ENCODE peak calls at places on chromosomes 5 and 9, in nine cellular contexts. R, O, W, I, X, U, N, C and L are unnamed samples.

GRCh38 chr5:109997191-109997590 is 307.5 kb downstream of the MAN2A1 start:
- DNase-seq in R (no peak), O (no peak), W (no peak), I (no peak), X (no peak), U (no peak), N (no peak), C (peak; percentile 76), L (no peak)

GRCh38 chr9:8730618-8731017 is 931.0 kb upstream of the DMAC1 start:
- DNase-seq in R (no peak), O (no peak), W (no peak), I (no peak), X (no peak), U (no peak), N (no peak), C (no peak), L (no peak)

GRCh38 chr5:80411589-80412219 is 3.8 kb downstream of the ZFYVE16 start:
- DNase-seq in R (no peak), O (no peak), W (no peak), I (no peak), X (no peak), U (no peak), N (no peak), C (no peak), L (no peak)

GRCh38 chr9:104256031-104256709 is 162.1 kb downstream of the SMC2 start:
- DNase-seq in R (no peak), O (no peak), W (no peak), I (no peak), X (peak; percentile 3), U (no peak), N (no peak), C (no peak), L (no peak)

GRCh38 chr5:77428526-77428925 is 63.6 kb downstream of the WDR41 start:
- DNase-seq in R (no peak), O (no peak), W (no peak), I (no peak), X (no peak), U (no peak), N (no peak), C (no peak), L (no peak)

GRCh38 chr5:54162184-54162583 is 148.2 kb downstream of the ARL15 start:
- DNase-seq in R (no peak), O (no peak), W (no peak), I (no peak), X (no peak), U (no peak), N (no peak), C (no peak), L (no peak)

GRCh38 chr9:9177081-9177480 is 1377.5 kb upstream of the DMAC1 start:
- DNase-seq in R (no peak), O (no peak), W (no peak), I (no peak), X (no peak), U (no peak), N (no peak), C (no peak), L (no peak)

GRCh38 chr9:112752334-112753110 is 2.0 kb downstream of the SNX30 start:
- DNase-seq in R (no peak), O (no peak), W (no peak), I (no peak), X (no peak), U (no peak), N (no peak), C (no peak), L (no peak)

GRCh38 chr9:2343756-2344155 is 277.8 kb upstream of the VLDLR start:
- DNase-seq in R (no peak), O (no peak), W (no peak), I (no peak), X (no peak), U (no peak), N (no peak), C (no peak), L (no peak)

GRCh38 chr5:55037046-55037771 is 13.2 kb downstream of the GZMK start:
- DNase-seq in R (no peak), O (peak; percentile 59), W (peak; percentile 10), I (no peak), X (peak; percentile 15), U (peak; percentile 92), N (no peak), C (no peak), L (no peak)

GRCh38 chr5:171586436-171586835 is 167.0 kb downstream of the FGF18 start:
- DNase-seq in R (no peak), O (no peak), W (no peak), I (no peak), X (no peak), U (no peak), N (no peak), C (no peak), L (no peak)

GRCh38 chr9:130854086-130854485 is 19.0 kb downstream of the ABL1 start:
- DNase-seq in R (no peak), O (no peak), W (no peak), I (no peak), X (no peak), U (no peak), N (no peak), C (no peak), L (no peak)

GRCh38 chr5:163687421-163687820 is 182.0 kb downstream of the MAT2B start:
- DNase-seq in R (no peak), O (no peak), W (no peak), I (no peak), X (no peak), U (no peak), N (no peak), C (no peak), L (no peak)

GRCh38 chr9:121692606-121693505 is 41.4 kb downstream of the DAB2IP start:
- DNase-seq in R (no peak), O (peak; percentile 66), W (no peak), I (peak; percentile 75), X (peak; percentile 60), U (no peak), N (no peak), C (no peak), L (peak; percentile 47)

GRCh38 chr5:177498013-177498847 is 826 bp upstream of the PDLIM7 start:
- DNase-seq in R (no peak), O (peak; percentile 84), W (no peak), I (peak; percentile 59), X (no peak), U (no peak), N (peak; percentile 44), C (no peak), L (no peak)

GRCh38 chr9:106797299-106797698 is 65.7 kb upstream of the ZNF462 start:
- DNase-seq in R (no peak), O (no peak), W (no peak), I (no peak), X (peak; percentile 22), U (no peak), N (no peak), C (peak; percentile 89), L (no peak)

GRCh38 chr9:92657296-92658094 is 12.4 kb downstream of the IPPK start:
- DNase-seq in R (no peak), O (peak; percentile 80), W (no peak), I (peak; percentile 41), X (no peak), U (no peak), N (peak; percentile 67), C (no peak), L (peak; percentile 80)

GRCh38 chr5:84430863-84431663 is 46.4 kb upstream of the EDIL3 start:
- DNase-seq in R (no peak), O (no peak), W (no peak), I (no peak), X (peak; percentile 3), U (no peak), N (no peak), C (no peak), L (no peak)

GRCh38 chr9:75152416-75152815 is 64.1 kb downstream of the OSTF1 start:
- DNase-seq in R (no peak), O (no peak), W (no peak), I (no peak), X (no peak), U (peak; percentile 83), N (no peak), C (no peak), L (no peak)

GRCh38 chr5:81853005-81853357 is 102.1 kb upstream of the SSBP2 start:
- DNase-seq in R (no peak), O (no peak), W (no peak), I (no peak), X (no peak), U (no peak), N (peak; percentile 17), C (no peak), L (no peak)

GRCh38 chr9:77018058-77019009 is 1.1 kb upstream of the FOXB2 start:
- DNase-seq in R (no peak), O (peak; percentile 87), W (no peak), I (no peak), X (no peak), U (no peak), N (no peak), C (no peak), L (no peak)
- H3K4me3 ChIP-seq in R (no peak overlapping the region), O (peak overlapping the region; percentile 53), W (peak overlapping the region; percentile 53), I (no peak overlapping the region), X (no peak overlapping the region), U (no peak overlapping the region), N (peak overlapping the region; percentile 29), C (no peak overlapping the region), L (no peak overlapping the region)

GRCh38 chr9:37039065-37039464 is 5.0 kb upstream of the PAX5 start:
- DNase-seq in R (no peak), O (no peak), W (no peak), I (no peak), X (no peak), U (no peak), N (no peak), C (no peak), L (no peak)
- H3K4me3 ChIP-seq in R (no peak overlapping the region), O (no peak overlapping the region), W (no peak overlapping the region), I (no peak overlapping the region), X (no peak overlapping the region), U (no peak overlapping the region), N (no peak overlapping the region), C (no peak overlapping the region), L (no peak overlapping the region)

DNA sequence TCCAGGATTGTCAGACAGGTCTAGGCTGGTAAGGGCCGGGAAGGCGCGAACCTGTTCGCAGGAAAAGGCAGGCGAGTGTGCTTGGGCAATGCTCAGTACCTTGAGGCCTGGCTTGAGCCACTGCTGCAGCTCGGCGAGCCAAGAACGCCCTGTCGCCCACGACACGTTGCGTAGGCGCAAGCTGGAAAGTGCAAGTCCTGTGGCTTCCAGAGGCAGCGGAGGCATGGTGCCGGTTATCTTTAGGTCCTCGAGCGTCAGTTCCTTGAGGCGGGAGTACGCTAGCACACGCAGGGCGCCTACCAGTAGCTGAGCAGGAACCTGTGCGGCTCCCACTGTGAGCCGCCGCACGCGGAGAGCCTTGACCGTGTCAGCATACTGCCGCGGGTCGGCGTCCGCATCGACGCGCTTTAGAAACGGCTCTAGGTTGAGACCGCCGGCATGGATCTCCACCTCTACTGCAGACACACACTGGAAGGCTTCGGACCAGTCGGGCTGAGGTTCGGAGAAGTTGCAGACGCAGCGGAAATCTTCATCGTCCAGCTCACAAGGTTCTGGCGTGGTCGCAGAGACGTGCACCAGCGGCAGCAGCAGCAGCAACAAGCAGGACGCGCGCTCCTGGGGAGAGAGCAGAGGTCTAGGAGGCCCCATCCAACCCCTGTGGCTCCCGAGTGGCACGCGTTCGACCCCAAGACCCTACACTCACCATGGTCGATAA is 452 bp downstream of the CD14 start:
- DNase-seq in R (no peak), O (peak; percentile 69), W (no peak), I (peak; percentile 79), X (peak; percentile 33), U (peak; percentile 74), N (peak; percentile 67), C (no peak), L (no peak)
- H3K4me3 ChIP-seq in R (peak overlapping the region; percentile 56), O (peak overlapping the region; percentile 45), W (no peak overlapping the region), I (peak overlapping the region; percentile 15), X (peak overlapping the region; percentile 59), U (peak overlapping the region; percentile 74), N (peak overlapping the region; percentile 62), C (peak overlapping the region; percentile 61), L (no peak overlapping the region)

GRCh38 chr5:139296198-139296597 is 2.7 kb downstream of the MATR3 start:
- DNase-seq in R (no peak), O (no peak), W (no peak), I (no peak), X (no peak), U (no peak), N (no peak), C (no peak), L (no peak)
- H3K4me3 ChIP-seq in R (peak overlapping the region; percentile 85), O (no peak overlapping the region), W (peak overlapping the region; percentile 9), I (no peak overlapping the region), X (no peak overlapping the region), U (peak overlapping the region; percentile 100), N (no peak overlapping the region), C (no peak overlapping the region), L (peak overlapping the region; percentile 88)